ENCODE peak calls at places on chromosomes 16 and 17, in four cellular contexts. H is GM23338; G is MM.1S; E is CD4-positive, alpha-beta T cell. P is an unnamed sample.

GRCh38 chr17:8005357-8005756 is 2.9 kb downstream of the GUCY2D start:
- DNase-seq in H (no peak), G (no peak), E (no peak), P (no peak)

GRCh38 chr17:44970136-44970737 is 2.1 kb upstream of the C1QL1 start:
- DNase-seq in H (peak), G (no peak), E (no peak), P (no peak)

GRCh38 chr16:11258553-11259287 is 2.7 kb upstream of the SOCS1 start:
- DNase-seq in H (no peak), G (peak), E (no peak), P (no peak)

GRCh38 chr16:86772671-86773338 is 194.5 kb downstream of the FOXL1 start:
- DNase-seq in H (no peak), G (no peak), E (no peak), P (no peak)

GRCh38 chr17:39737761-39738567 is at the start of gene GRB7:
- DNase-seq in H (peak), G (peak), E (no peak), P (no peak)

GRCh38 chr17:59423137-59423703 is 91.8 kb downstream of the YPEL2 start:
- DNase-seq in H (no peak), G (no peak), E (no peak), P (no peak)

GRCh38 chr16:78642621-78643285 is 543.3 kb downstream of the WWOX start:
- DNase-seq in H (no peak), G (no peak), E (no peak), P (no peak)

GRCh38 chr16:71933017-71933416 is 37.7 kb downstream of the IST1 start:
- DNase-seq in H (no peak), G (no peak), E (no peak), P (no peak)

GRCh38 chr16:21590287-21590686 is 9.1 kb upstream of the METTL9 start:
- DNase-seq in H (no peak), G (no peak), E (no peak), P (no peak)

GRCh38 chr17:50352693-50353599 is 7.0 kb downstream of the XYLT2 start:
- DNase-seq in H (no peak), G (no peak), E (no peak), P (no peak)

GRCh38 chr17:61128671-61129115 is 270.9 kb upstream of the TBX2 start:
- DNase-seq in H (no peak), G (no peak), E (no peak), P (no peak)

GRCh38 chr17:71941920-71942319 is 178.9 kb upstream of the SOX9 start:
- DNase-seq in H (no peak), G (no peak), E (no peak), P (no peak)

GRCh38 chr16:74865922-74866598 is 91.4 kb upstream of the FA2H start:
- DNase-seq in H (peak), G (no peak), E (no peak), P (no peak)

GRCh38 chr16:80056334-80056733 is 455.8 kb upstream of the MAF start:
- DNase-seq in H (no peak), G (no peak), E (no peak), P (no peak)

GRCh38 chr17:77330602-77331081 is 189.9 kb downstream of the SEC14L1 start:
- DNase-seq in H (no peak), G (no peak), E (no peak), P (no peak)

GRCh38 chr17:66386789-66387351 is 84.5 kb downstream of the PRKCA start:
- DNase-seq in H (no peak), G (no peak), E (no peak), P (no peak)

GRCh38 chr17:33976816-33977215 is 278.3 kb upstream of the CCL2 start:
- DNase-seq in H (no peak), G (no peak), E (no peak), P (no peak)

GRCh38 chr16:30923554-30924085 is at the start of gene FBXL19:
- DNase-seq in H (peak), G (no peak), E (no peak), P (no peak)

GRCh38 chr17:13030459-13031305 is 12.9 kb upstream of the ELAC2 start:
- DNase-seq in H (peak), G (peak), E (peak), P (no peak)

GRCh38 chr16:80569440-80570105 is 28.8 kb downstream of the DYNLRB2 start:
- DNase-seq in H (no peak), G (no peak), E (peak), P (no peak)

GRCh38 chr16:25155553-25156460 is 44.3 kb downstream of the LCMT1 start:
- DNase-seq in H (no peak), G (no peak), E (no peak), P (no peak)

GRCh38 chr16:57266531-57267268 is 17.8 kb downstream of the PLLP start:
- DNase-seq in H (no peak), G (no peak), E (peak), P (no peak)

GRCh38 chr17:59001158-59001814 is 105.4 kb downstream of the TRIM37 start:
- DNase-seq in H (peak), G (no peak), E (peak), P (no peak)

GRCh38 chr17:20116683-20117309 is 107.6 kb downstream of the SPECC1 start:
- DNase-seq in H (peak), G (peak), E (peak), P (no peak)

GRCh38 chr17:16269658-16270057 is 52.6 kb downstream of the PIGL start:
- DNase-seq in H (no peak), G (no peak), E (no peak), P (no peak)

GRCh38 chr17:62630365-62631085 is 3.1 kb downstream of the MRC2 start:
- DNase-seq in H (no peak), G (no peak), E (no peak), P (no peak)

GRCh38 chr16:50304467-50305440 is 38.4 kb downstream of the ADCY7 start:
- DNase-seq in H (no peak), G (no peak), E (no peak), P (peak)

GRCh38 chr17:67679225-67679624 is 38.5 kb upstream of the NOL11 start:
- DNase-seq in H (no peak), G (peak), E (no peak), P (no peak)

GRCh38 chr16:66266436-66267286 is 99.8 kb upstream of the CDH5 start:
- DNase-seq in H (peak), G (no peak), E (no peak), P (no peak)

GRCh38 chr17:17408236-17408794 is 68.5 kb upstream of the MED9 start:
- DNase-seq in H (no peak), G (no peak), E (no peak), P (no peak)

GRCh38 chr16:81945665-81946064 is 65.6 kb downstream of the SDR42E1 start:
- DNase-seq in H (no peak), G (no peak), E (no peak), P (no peak)

GRCh38 chr17:7177954-7178477 is 1.2 kb downstream of the ASGR1 start:
- DNase-seq in H (peak), G (no peak), E (no peak), P (no peak)

GRCh38 chr17:78458739-78459335 is 80.4 kb downstream of the PGS1 start:
- DNase-seq in H (no peak), G (no peak), E (no peak), P (no peak)

GRCh38 chr17:1331708-1332107 is 52.2 kb downstream of the TRARG1 start:
- DNase-seq in H (no peak), G (no peak), E (no peak), P (no peak)

GRCh38 chr17:80356231-80356856 is 58.6 kb upstream of the ENDOV start:
- DNase-seq in H (no peak), G (no peak), E (no peak), P (no peak)

GRCh38 chr17:80352216-80352895 is 62.6 kb upstream of the ENDOV start:
- DNase-seq in H (no peak), G (no peak), E (no peak), P (no peak)

GRCh38 chr17:80353718-80354275 is 61.2 kb upstream of the ENDOV start:
- DNase-seq in H (no peak), G (no peak), E (no peak), P (no peak)

GRCh38 chr17:80354381-80354780 is 60.6 kb upstream of the ENDOV start:
- DNase-seq in H (no peak), G (no peak), E (no peak), P (no peak)

DNA sequence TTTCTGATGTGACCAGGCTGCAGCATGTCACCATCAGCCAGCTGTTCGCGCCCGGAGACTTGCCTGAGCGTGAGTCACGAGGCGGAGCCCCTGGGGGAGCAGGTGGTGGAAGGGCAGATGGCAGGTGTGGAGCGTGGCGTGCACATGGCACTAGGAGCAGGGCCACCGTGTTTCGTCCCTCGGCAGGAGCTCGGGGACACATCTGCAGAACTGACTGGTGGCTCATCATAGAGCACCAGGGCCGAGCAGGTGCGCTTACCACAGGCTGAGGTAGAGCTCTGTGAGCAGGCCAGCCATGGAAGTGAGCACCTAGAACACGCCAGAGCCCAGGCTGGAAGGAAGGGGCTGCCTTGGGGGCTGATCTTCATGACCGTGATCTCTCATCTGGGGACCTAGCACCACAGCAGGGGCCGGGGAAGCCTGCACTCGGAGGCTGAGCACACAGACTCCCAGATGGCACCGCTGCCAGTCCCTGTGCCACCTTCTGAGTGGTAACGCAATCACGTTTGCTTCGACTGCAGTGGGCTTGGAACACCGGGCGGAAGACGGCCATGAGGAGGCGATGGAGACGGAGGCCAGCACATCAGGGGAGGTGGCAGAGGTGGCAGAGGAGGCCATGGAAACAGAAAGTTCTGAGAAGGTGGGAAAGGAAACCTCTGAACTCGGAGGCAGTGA is 61.8 kb upstream of the ENDOV start:
- DNase-seq in H (no peak), G (no peak), E (no peak), P (no peak)
- TF ChIP-seq CTCF in H (no peak), G (no peak), E (no peak), P (no peak)

DNA sequence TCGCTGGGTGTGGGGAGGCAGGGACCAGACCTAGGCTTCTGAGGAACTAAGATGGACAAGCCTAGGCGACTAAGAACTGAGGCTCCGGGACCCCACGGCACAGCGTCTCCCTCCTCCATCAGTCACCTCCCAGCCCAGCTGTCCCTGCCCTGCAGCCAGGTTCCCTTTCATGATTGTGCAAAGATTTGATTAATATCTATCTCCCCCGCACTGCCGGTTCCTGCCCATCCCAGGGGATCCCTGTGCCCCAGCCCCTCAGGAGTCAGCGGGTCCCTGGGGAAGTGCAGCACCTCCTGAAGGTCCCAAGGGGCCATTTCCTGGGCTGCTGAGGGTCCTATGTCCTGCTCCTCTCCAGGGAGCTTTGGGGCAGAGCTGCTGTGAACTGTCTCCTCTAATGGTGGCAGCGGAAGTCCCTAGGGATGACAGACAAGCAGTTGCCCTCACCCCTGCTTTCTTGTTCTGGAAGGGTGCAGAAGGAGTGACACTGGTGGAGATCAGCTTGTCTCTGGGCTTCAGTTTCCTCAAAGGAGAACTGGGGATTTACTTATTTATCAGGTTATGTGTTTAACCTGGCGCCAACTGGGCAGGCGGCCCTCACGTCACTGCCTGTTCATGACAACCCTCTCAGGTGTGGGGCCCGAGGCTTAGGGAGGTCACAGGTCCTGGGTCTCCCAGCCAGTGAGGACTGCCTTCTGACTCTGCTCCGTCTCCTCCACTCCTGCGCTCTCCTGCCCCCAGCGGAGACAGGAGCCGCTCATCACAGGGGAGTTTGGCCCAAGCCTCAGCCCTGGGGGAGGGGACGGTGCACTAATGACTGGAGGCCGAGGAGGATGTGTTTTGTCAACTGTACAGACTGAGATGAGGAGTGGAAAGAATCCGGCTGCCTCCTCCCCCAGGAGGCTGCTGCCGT is 1.9 kb upstream of the C16orf74 start:
- DNase-seq in H (peak), G (no peak), E (no peak), P (no peak)
- TF ChIP-seq CTCF in H (peak), G (no peak), E (no peak), P (no peak)

GRCh38 chr16:4803479-4804243 is 1.2 kb upstream of the ROGDI start:
- DNase-seq in H (no peak), G (no peak), E (no peak), P (no peak)

GRCh38 chr16:4801051-4801961 is 1.1 kb downstream of the ROGDI start:
- DNase-seq in H (peak), G (no peak), E (no peak), P (no peak)

GRCh38 chr16:4800290-4801041 is 2.0 kb downstream of the ROGDI start:
- DNase-seq in H (no peak), G (no peak), E (no peak), P (no peak)

GRCh38 chr16:4801962-4802658 is at the start of gene ROGDI:
- DNase-seq in H (peak), G (peak), E (peak), P (peak)

DNA sequence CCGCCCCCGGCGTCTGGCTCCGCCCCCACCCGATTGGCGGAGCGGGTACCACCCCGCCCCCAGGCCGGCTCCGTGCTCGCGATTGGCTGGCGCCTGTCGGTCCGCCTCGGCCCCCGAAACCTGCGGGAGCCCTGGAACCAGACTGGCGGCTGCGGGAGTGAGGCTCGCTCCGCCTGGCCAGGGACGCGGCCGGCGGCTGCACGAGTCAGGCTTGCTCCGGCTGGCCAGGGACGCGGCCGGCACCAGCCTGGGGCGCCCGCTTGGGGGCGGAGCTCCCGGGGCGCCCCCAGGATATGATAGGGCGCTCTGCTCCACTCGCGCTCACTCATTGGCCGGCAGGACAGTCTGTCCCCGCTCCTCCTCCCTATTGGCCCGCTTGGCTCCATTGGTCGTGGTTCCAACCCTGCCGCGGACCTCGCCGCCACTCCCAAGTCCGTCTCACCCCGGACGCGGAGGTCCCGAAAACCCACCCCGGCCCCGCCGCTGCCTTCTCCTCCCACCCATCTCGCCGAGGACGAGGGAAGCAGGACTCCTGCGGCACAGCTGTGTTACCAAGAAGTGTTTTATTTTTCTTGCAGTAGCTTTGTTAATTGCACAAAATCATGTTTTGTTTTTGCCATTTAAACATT is 340 bp upstream of the ROGDI start:
- DNase-seq in H (peak), G (peak), E (peak), P (peak)
- TF ChIP-seq CTCF in H (no peak), G (no peak), E (no peak), P (no peak)

DNA sequence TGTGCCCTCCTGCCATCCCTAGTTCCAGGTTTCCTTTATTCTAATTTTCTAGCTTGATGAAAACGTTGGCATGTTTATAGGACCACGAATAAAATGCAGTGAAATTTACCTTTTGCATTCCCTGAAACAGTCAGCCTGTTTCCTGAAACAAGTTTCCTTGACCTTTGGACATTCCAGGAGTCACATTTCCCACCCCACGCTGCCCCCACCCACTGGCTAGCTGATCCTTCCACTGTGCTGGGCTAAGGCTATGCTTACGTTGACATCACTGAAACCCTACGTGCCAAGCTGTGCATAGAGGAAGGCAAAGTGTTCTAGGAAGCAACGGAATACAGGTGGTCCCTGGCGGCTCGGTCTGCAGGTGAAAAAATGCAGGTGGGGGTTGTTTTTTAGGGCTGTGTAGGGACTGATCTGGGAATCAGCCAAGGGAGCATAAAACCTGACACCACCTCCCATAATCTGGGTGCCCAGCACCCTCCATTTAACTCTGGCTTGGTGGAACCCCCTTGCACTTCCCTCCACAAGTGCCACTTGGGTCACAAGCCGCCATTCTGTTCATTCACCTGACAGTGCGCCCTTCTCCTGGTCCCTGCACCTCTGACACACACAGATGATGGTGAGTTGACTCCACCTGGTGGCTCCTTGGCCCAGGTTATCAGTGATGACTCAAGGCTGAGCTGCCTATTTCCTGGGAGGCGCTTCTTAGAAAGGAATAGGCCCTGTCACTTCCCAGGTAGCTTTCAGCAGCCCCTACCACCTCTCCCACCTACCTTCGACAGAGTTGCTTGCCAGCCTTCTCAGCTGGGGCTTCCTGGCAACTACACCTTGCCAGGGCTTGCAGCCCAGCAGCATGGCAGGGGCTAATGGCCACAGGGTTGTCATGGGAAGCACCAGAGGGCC is 83.7 kb downstream of the N4BP1 start:
- DNase-seq in H (peak), G (peak), E (no peak), P (no peak)
- TF ChIP-seq CTCF in H (peak), G (peak), E (no peak), P (no peak)

GRCh38 chr17:55750750-55751641 is at the start of gene PCTP:
- DNase-seq in H (peak), G (peak), E (peak), P (peak)
- TF ChIP-seq CTCF in H (peak), G (peak), E (peak), P (no peak)

GRCh38 chr17:11296994-11297393 is 56.0 kb downstream of the SHISA6 start:
- DNase-seq in H (no peak), G (no peak), E (no peak), P (no peak)
- TF ChIP-seq CTCF in H (no peak), G (peak), E (no peak), P (no peak)